ENCODE peak calls at places on chromosomes 1 and 21, in seven cellular contexts. O is lung, A is anterior cingulate cortex, F is retina, B is HuH-7, N is NCI-H1694 treated with DMSO at 0.1 percent for 48 hours, J is M059J. V is an unnamed sample.

GRCh38 chr1:24318988-24319863 is at the start of gene GRHL3:
- DNase-seq in N (no peak), A (no peak), F (no peak), B (no peak), J (peak), O (peak), V (peak)

GRCh38 chr1:92478393-92478792 is 8.3 kb downstream of the GFI1 start:
- DNase-seq in B (no peak), A (no peak), F (no peak), O (no peak), J (peak), N (no peak), V (no peak)

GRCh38 chr1:41108696-41109284 is 87.3 kb upstream of the SLFNL1 start:
- DNase-seq in N (no peak), O (no peak), F (no peak), A (no peak), B (no peak), J (no peak), V (no peak)

GRCh38 chr1:85330711-85331290 is 54.4 kb upstream of the BCL10 start:
- DNase-seq in B (no peak), O (peak), J (peak), F (no peak), N (no peak), A (peak), V (no peak)

GRCh38 chr1:219177363-219177762 is 3.7 kb downstream of the LYPLAL1 start:
- DNase-seq in A (no peak), B (no peak), F (no peak), J (no peak), N (no peak), O (no peak), V (no peak)

GRCh38 chr1:8017495-8018310 is 8.4 kb downstream of the ERRFI1 start:
- DNase-seq in B (no peak), F (peak), A (no peak), J (peak), N (no peak), O (no peak), V (no peak)

GRCh38 chr21:33109574-33110339 is 39.8 kb downstream of the OLIG1 start:
- DNase-seq in B (no peak), N (peak), J (no peak), A (no peak), O (no peak), F (peak), V (no peak)

GRCh38 chr1:42380617-42381423 is at the start of gene RIMKLA:
- DNase-seq in B (peak), F (peak), O (peak), J (peak), N (peak), A (peak), V (peak)

GRCh38 chr1:182889997-182890396 is 50.9 kb downstream of the DHX9 start:
- DNase-seq in N (no peak), F (no peak), A (no peak), B (no peak), O (no peak), J (peak), V (no peak)

GRCh38 chr1:82549851-82550250 is 749.1 kb downstream of the ADGRL2 start:
- DNase-seq in J (no peak), B (no peak), A (no peak), F (no peak), O (no peak), N (no peak), V (no peak)

GRCh38 chr1:28602536-28603439 is 10.7 kb downstream of the RAB42 start:
- DNase-seq in B (peak), F (peak), N (peak), J (peak), O (peak), A (no peak), V (peak)

GRCh38 chr1:51515312-51515960 is 3.6 kb downstream of the EPS15 start:
- DNase-seq in B (no peak), F (no peak), A (no peak), J (no peak), N (no peak), O (no peak), V (no peak)

V was measured in T47D.